ENCODE peak calls at places on chromosomes 16 and 17, in ten cellular contexts. One of them, this sample, is unnamed.

GRCh38 chr16:89586853-89587252 is 11.3 kb downstream of the CPNE7 start:
- DNase-seq in iris pigment epithelial cell: peak
- DNase-seq in naive B cell: no peak
- DNase-seq in kidney glomerular epithelial cell: no peak
- DNase-seq in choroid plexus epithelial cell: peak
- DNase-seq in RPMI7951: no peak
- DNase-seq in GM10248: no peak
- DNase-seq in stimulated activated CD4-positive, alpha-beta T cell treated with anti-CD3 and anti-CD28 coated beads, Interleukin-15, amount 100 ng/mL, for 48 hours: no peak
- DNase-seq in NCI-H2107: no peak
- DNase-seq in T-helper 9 cell: peak
- DNase-seq in this sample: no peak

GRCh38 chr17:80123791-80124190 is 22.4 kb downstream of the GAA start:
- DNase-seq in iris pigment epithelial cell: peak
- DNase-seq in naive B cell: no peak
- DNase-seq in kidney glomerular epithelial cell: no peak
- DNase-seq in choroid plexus epithelial cell: no peak
- DNase-seq in RPMI7951: peak
- DNase-seq in GM10248: no peak
- DNase-seq in stimulated activated CD4-positive, alpha-beta T cell treated with anti-CD3 and anti-CD28 coated beads, Interleukin-15, amount 100 ng/mL, for 48 hours: no peak
- DNase-seq in NCI-H2107: no peak
- DNase-seq in T-helper 9 cell: no peak
- DNase-seq in this sample: no peak

GRCh38 chr17:64256913-64257807 is 5.9 kb downstream of the TEX2 start:
- DNase-seq in iris pigment epithelial cell: peak
- DNase-seq in naive B cell: no peak
- DNase-seq in kidney glomerular epithelial cell: no peak
- DNase-seq in choroid plexus epithelial cell: no peak
- DNase-seq in RPMI7951: peak
- DNase-seq in GM10248: no peak
- DNase-seq in stimulated activated CD4-positive, alpha-beta T cell treated with anti-CD3 and anti-CD28 coated beads, Interleukin-15, amount 100 ng/mL, for 48 hours: no peak
- DNase-seq in NCI-H2107: no peak
- DNase-seq in T-helper 9 cell: no peak
- DNase-seq in this sample: no peak

GRCh38 chr17:27907976-27908558 is 14.9 kb upstream of the LYRM9 start:
- DNase-seq in iris pigment epithelial cell: no peak
- DNase-seq in naive B cell: no peak
- DNase-seq in kidney glomerular epithelial cell: no peak
- DNase-seq in choroid plexus epithelial cell: no peak
- DNase-seq in RPMI7951: no peak
- DNase-seq in GM10248: no peak
- DNase-seq in stimulated activated CD4-positive, alpha-beta T cell treated with anti-CD3 and anti-CD28 coated beads, Interleukin-15, amount 100 ng/mL, for 48 hours: no peak
- DNase-seq in NCI-H2107: no peak
- DNase-seq in T-helper 9 cell: no peak
- DNase-seq in this sample: no peak

GRCh38 chr17:80889231-80889896 is 102.3 kb upstream of the CHMP6 start:
- DNase-seq in iris pigment epithelial cell: no peak
- DNase-seq in naive B cell: no peak
- DNase-seq in kidney glomerular epithelial cell: no peak
- DNase-seq in choroid plexus epithelial cell: no peak
- DNase-seq in RPMI7951: no peak
- DNase-seq in GM10248: no peak
- DNase-seq in stimulated activated CD4-positive, alpha-beta T cell treated with anti-CD3 and anti-CD28 coated beads, Interleukin-15, amount 100 ng/mL, for 48 hours: no peak
- DNase-seq in NCI-H2107: no peak
- DNase-seq in T-helper 9 cell: no peak
- DNase-seq in this sample: no peak

GRCh38 chr17:47973541-47973940 is 2.6 kb downstream of the CDK5RAP3 start:
- DNase-seq in iris pigment epithelial cell: no peak
- DNase-seq in naive B cell: no peak
- DNase-seq in kidney glomerular epithelial cell: no peak
- DNase-seq in choroid plexus epithelial cell: no peak
- DNase-seq in RPMI7951: no peak
- DNase-seq in GM10248: no peak
- DNase-seq in stimulated activated CD4-positive, alpha-beta T cell treated with anti-CD3 and anti-CD28 coated beads, Interleukin-15, amount 100 ng/mL, for 48 hours: no peak
- DNase-seq in NCI-H2107: no peak
- DNase-seq in T-helper 9 cell: no peak
- DNase-seq in this sample: no peak

GRCh38 chr16:58063377-58064076 is 38.0 kb downstream of the MMP15 start:
- DNase-seq in iris pigment epithelial cell: no peak
- DNase-seq in naive B cell: no peak
- DNase-seq in kidney glomerular epithelial cell: no peak
- DNase-seq in choroid plexus epithelial cell: no peak
- DNase-seq in RPMI7951: no peak
- DNase-seq in GM10248: no peak
- DNase-seq in stimulated activated CD4-positive, alpha-beta T cell treated with anti-CD3 and anti-CD28 coated beads, Interleukin-15, amount 100 ng/mL, for 48 hours: no peak
- DNase-seq in NCI-H2107: no peak
- DNase-seq in T-helper 9 cell: no peak
- DNase-seq in this sample: no peak

GRCh38 chr16:66457888-66458287 is 30.8 kb downstream of the BEAN1 start:
- DNase-seq in iris pigment epithelial cell: no peak
- DNase-seq in naive B cell: no peak
- DNase-seq in kidney glomerular epithelial cell: no peak
- DNase-seq in choroid plexus epithelial cell: no peak
- DNase-seq in RPMI7951: peak
- DNase-seq in GM10248: no peak
- DNase-seq in stimulated activated CD4-positive, alpha-beta T cell treated with anti-CD3 and anti-CD28 coated beads, Interleukin-15, amount 100 ng/mL, for 48 hours: no peak
- DNase-seq in NCI-H2107: no peak
- DNase-seq in T-helper 9 cell: no peak
- DNase-seq in this sample: no peak

GRCh38 chr17:50355701-50356341 is 9.9 kb downstream of the XYLT2 start:
- DNase-seq in iris pigment epithelial cell: no peak
- DNase-seq in naive B cell: no peak
- DNase-seq in kidney glomerular epithelial cell: no peak
- DNase-seq in choroid plexus epithelial cell: no peak
- DNase-seq in RPMI7951: no peak
- DNase-seq in GM10248: no peak
- DNase-seq in stimulated activated CD4-positive, alpha-beta T cell treated with anti-CD3 and anti-CD28 coated beads, Interleukin-15, amount 100 ng/mL, for 48 hours: no peak
- DNase-seq in NCI-H2107: no peak
- DNase-seq in T-helper 9 cell: no peak
- DNase-seq in this sample: no peak

GRCh38 chr16:592518-593306 is 2.8 kb downstream of the RAB40C start:
- DNase-seq in iris pigment epithelial cell: peak
- DNase-seq in naive B cell: no peak
- DNase-seq in kidney glomerular epithelial cell: no peak
- DNase-seq in choroid plexus epithelial cell: peak
- DNase-seq in RPMI7951: no peak
- DNase-seq in GM10248: no peak
- DNase-seq in stimulated activated CD4-positive, alpha-beta T cell treated with anti-CD3 and anti-CD28 coated beads, Interleukin-15, amount 100 ng/mL, for 48 hours: no peak
- DNase-seq in NCI-H2107: peak
- DNase-seq in T-helper 9 cell: no peak
- DNase-seq in this sample: no peak

This sample was measured in GM06990.